ENCODE peak calls at places on chromosome 17, in four cellular contexts. F is cardiac muscle cell; S is thoracic aorta; V is CD8-positive, alpha-beta T cell. C is an unnamed sample.

GRCh38 chr17:7328840-7329359 is at the start of gene NEURL4:
- DNase-seq in V (no peak), S (no peak), F (no peak), C (no peak)

GRCh38 chr17:40540448-40540847 is 24.8 kb downstream of the CCR7 start:
- DNase-seq in V (no peak), F (no peak), S (no peak), C (no peak)

GRCh38 chr17:29577778-29578211 is 9.3 kb downstream of the TP53I13 start:
- DNase-seq in S (no peak), V (no peak), F (no peak), C (no peak)

GRCh38 chr17:8073627-8074485 is 13.7 kb downstream of the ALOX12B start:
- DNase-seq in F (peak; percentile 84), S (no peak), V (peak; percentile 78), C (peak; percentile 88)

GRCh38 chr17:4947010-4947410 is 1.3 kb downstream of the PFN1 start:
- DNase-seq in S (no peak), V (no peak), F (peak; percentile 60), C (no peak)

GRCh38 chr17:34220776-34221390 is 34.2 kb upstream of the CCL2 start:
- DNase-seq in V (no peak), S (no peak), F (no peak), C (no peak)

GRCh38 chr17:6786618-6787017 is 10.6 kb downstream of the FBXO39 start:
- DNase-seq in S (no peak), V (no peak), F (no peak), C (no peak)

GRCh38 chr17:36923814-36924221 is 13.5 kb upstream of the LHX1 start:
- DNase-seq in S (no peak), F (no peak), V (no peak), C (no peak)

GRCh38 chr17:34171245-34171818 is 83.8 kb upstream of the CCL2 start:
- DNase-seq in S (no peak), F (peak; percentile 66), V (peak; percentile 23), C (peak; percentile 70)

GRCh38 chr17:20158580-20158979 is 149.4 kb downstream of the SPECC1 start:
- DNase-seq in S (no peak), V (no peak), F (no peak), C (no peak)

GRCh38 chr17:20154601-20155000 is 145.4 kb downstream of the SPECC1 start:
- DNase-seq in F (peak; percentile 25), S (no peak), V (no peak), C (no peak)

GRCh38 chr17:20155258-20156195 is 146.4 kb downstream of the SPECC1 start:
- DNase-seq in S (peak; percentile 96), F (peak; percentile 98), V (peak; percentile 92), C (peak; percentile 98)

GRCh38 chr17:20156196-20157077 is 147.3 kb downstream of the SPECC1 start:
- DNase-seq in V (no peak), S (no peak), F (peak; percentile 61), C (peak; percentile 40)

DNA sequence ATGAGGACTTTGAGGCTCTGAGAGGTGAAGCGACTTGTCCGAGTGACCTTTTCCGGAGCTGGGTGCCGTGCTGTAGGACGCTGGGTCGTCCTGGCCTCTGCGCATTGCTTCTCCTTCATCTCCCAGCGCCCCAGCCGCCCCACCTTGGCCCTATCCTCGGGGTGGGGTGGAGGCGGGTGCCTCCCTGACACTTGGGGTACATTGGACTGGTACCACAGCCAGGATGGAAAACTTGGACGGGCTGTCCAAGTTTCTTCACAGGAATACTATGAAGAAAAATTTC is 147.9 kb downstream of the SPECC1 start:
- DNase-seq in S (no peak), V (no peak), F (no peak), C (no peak)
- TF ChIP-seq CTCF in S (no peak), V (no peak), F (no peak), C (no peak)

GRCh38 chr17:44346064-44346844 is 1.2 kb downstream of the GRN start:
- DNase-seq in V (no peak), S (no peak), F (no peak), C (no peak)
- TF ChIP-seq CTCF in V (no peak), S (no peak), F (no peak), C (no peak)

DNA sequence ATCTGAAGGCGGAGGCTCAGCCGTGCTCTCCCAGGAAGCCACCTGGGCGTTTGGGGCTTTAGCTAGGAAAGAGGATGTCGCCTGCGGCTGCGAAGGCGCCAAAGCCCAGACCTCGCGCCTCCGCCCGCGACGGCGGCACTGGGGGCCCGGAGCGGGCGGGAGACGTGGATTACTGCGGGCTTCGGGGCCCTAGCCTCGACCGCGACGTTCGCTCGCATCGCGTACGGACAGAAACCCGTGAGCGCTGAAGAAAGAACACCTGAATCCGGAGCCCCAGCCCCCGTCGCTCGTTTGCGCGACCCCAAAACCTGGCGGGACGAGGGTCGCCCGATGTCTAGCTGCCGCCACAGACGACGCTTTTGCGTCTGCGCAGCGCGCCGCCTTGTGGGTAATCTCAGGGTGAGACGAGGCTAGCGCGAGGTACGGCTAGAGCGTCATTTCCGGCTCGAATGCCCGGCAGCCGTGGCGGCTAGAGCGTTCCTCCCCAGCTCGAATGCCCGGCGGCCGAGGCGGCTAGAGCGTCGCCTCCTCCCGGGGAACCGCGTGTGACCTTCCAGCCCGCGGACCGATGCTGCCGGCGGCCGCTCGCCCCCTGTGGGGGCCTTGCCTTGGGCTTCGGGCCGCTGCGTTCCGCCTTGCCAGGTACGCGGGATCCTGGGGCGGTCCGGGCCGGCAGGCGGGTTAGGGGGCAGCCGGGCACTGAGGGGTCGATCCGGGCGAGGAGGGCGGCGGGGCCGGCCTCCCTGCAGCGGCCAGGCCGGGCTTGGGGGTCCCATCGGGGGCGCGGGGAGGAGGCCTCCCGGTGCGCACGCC is at the start of gene MRPL12:
- DNase-seq in S (peak; percentile 76), V (peak; percentile 87), F (peak; percentile 98), C (peak; percentile 91)
- TF ChIP-seq CTCF in S (peak; percentile 56), V (no peak), F (peak; percentile 6), C (no peak)

GRCh38 chr17:38762231-38762630 is 9.7 kb downstream of the PSMB3 start:
- DNase-seq in V (no peak), F (no peak), S (no peak), C (no peak)

GRCh38 chr17:38766341-38766740 is 13.8 kb downstream of the PSMB3 start:
- DNase-seq in F (no peak), S (no peak), V (no peak), C (no peak)

DNA sequence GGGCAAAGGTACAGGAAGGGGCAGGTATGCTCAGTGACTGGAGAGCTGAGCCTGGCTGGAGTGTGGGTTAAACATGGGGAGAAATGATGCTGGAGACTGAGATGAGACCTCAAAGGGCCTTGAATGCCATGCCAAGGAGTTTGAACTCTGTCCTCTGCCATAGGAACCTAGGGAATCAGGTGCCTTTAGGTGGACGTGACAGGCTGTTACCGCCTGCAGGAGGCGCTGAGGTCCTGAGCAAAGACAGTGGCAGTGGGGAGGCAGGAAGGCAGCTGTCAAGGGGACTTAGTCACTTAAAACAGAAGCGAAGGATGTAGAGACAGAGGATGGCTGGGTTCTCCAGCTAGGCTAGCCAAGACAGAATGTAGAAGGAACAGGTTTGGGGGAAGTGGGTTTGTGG is 9.1 kb downstream of the PSMB3 start:
- DNase-seq in S (no peak), V (no peak), F (peak; percentile 35), C (peak; percentile 63)
- TF ChIP-seq CTCF in S (no peak), V (no peak), F (peak; percentile 36), C (peak; percentile 38)

DNA sequence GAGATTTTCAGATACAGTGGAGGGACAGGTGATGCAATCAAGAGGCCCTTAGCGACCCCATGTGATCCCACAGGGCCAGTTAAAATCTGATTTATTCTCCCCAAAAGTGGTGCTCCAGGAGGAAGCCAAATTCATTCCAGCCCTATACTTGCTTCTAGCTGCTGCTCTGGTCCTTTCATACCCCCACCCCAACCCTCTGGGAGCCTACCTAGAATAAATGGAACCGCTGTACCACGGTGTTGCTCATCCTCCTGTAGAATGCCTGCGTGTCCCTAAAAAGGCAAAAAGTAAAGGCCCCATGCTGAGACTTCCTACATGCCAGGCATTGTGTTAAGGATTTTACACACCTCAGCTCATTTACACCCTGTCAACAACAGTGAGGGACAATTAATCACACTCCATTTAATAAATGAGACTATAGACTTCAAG is 2.0 kb upstream of the RASL10B start:
- DNase-seq in S (no peak), V (no peak), F (no peak), C (no peak)
- TF ChIP-seq CTCF in S (no peak), V (no peak), F (no peak), C (no peak)

GRCh38 chr17:81520021-81520894 is 7.7 kb upstream of the ACTG1 start:
- DNase-seq in F (peak; percentile 12), V (no peak), S (no peak), C (no peak)

GRCh38 chr17:81522491-81523125 is 5.6 kb upstream of the FSCN2 start:
- DNase-seq in F (no peak), V (no peak), S (no peak), C (no peak)

GRCh38 chr17:81524063-81524864 is 3.9 kb upstream of the FSCN2 start:
- DNase-seq in F (no peak), V (no peak), S (no peak), C (no peak)

GRCh38 chr17:81524865-81525159 is 3.4 kb upstream of the FSCN2 start:
- DNase-seq in S (no peak), V (no peak), F (no peak), C (no peak)

GRCh38 chr17:81523139-81524062 is 4.8 kb upstream of the FSCN2 start:
- DNase-seq in V (no peak), F (peak; percentile 89), S (no peak), C (peak; percentile 66)
- TF ChIP-seq CTCF in V (no peak), F (peak; percentile 50), S (no peak), C (peak; percentile 30)

C was measured in endothelial cell.